ENCODE peak calls at places on chromosome X, in ten cellular contexts. R is colonic mucosa; C is renal cortical epithelial cell; X is H9; D is NCI-H748 treated with DMSO at 0.1 percent for 48 hours; Y is GM13976; N is NCI-H2081; S is MCF 10A; L is activated CD4-positive, alpha-beta T cell treated with anti-CD3 and anti-CD28 coated beads, Interleukin-2, amount 50 U/mL, for 1 hour; O is NCI-H1694 treated with DMSO at 0.1 percent for 48 hours. F is an unnamed sample.

GRCh38 chrX:154029439-154029838 is 9.7 kb upstream of the IRAK1 start:
- DNase-seq in O (no peak), X (no peak), Y (no peak), D (no peak), L (no peak), R (peak), S (no peak), C (no peak), N (no peak), F (no peak)

GRCh38 chrX:72569786-72570185 is 2.9 kb downstream of the HDAC8 start:
- DNase-seq in O (no peak), C (peak), R (no peak), Y (no peak), X (no peak), N (no peak), L (no peak), S (peak), D (no peak), F (no peak)

GRCh38 chrX:31649176-31649575 is 577.3 kb upstream of the FTHL17 start:
- DNase-seq in N (no peak), X (no peak), Y (no peak), R (no peak), D (no peak), O (no peak), S (no peak), L (no peak), C (no peak), F (no peak)

GRCh38 chrX:21870494-21870893 is 14.7 kb downstream of the YY2 start:
- DNase-seq in L (no peak), N (no peak), R (no peak), C (no peak), X (no peak), D (no peak), O (no peak), Y (no peak), S (no peak), F (no peak)

GRCh38 chrX:110167952-110168451 is 149.9 kb downstream of the AMMECR1 start:
- DNase-seq in C (peak), Y (peak), N (no peak), O (no peak), R (no peak), D (no peak), L (peak), S (peak), X (peak), F (no peak)

GRCh38 chrX:15617111-15617510 is 16.4 kb upstream of the ACE2 start:
- DNase-seq in C (no peak), S (peak), N (no peak), R (no peak), Y (no peak), O (no peak), D (no peak), X (no peak), L (no peak), F (no peak)

GRCh38 chrX:54271661-54272060 is 86.2 kb downstream of the WNK3 start:
- DNase-seq in N (no peak), D (no peak), S (no peak), Y (no peak), L (no peak), C (no peak), R (no peak), X (no peak), O (no peak), F (no peak)

GRCh38 chrX:87338510-87338909 is 179.1 kb upstream of the KLHL4 start:
- DNase-seq in D (peak), R (no peak), O (no peak), Y (peak), S (peak), C (peak), L (no peak), N (no peak), X (no peak), F (peak)

GRCh38 chrX:43969504-43970501 is 3.4 kb downstream of the NDP start:
- DNase-seq in S (peak), D (no peak), X (no peak), R (no peak), O (no peak), Y (no peak), C (no peak), N (no peak), L (no peak), F (peak)

GRCh38 chrX:47862680-47863079 is 26.0 kb downstream of the ZNF81 start:
- DNase-seq in Y (no peak), X (no peak), L (no peak), O (no peak), N (no peak), R (no peak), S (no peak), C (peak), D (no peak), F (no peak)

GRCh38 chrX:64394874-64395567 is at the start of gene MTMR8:
- DNase-seq in L (peak), Y (peak), S (no peak), C (peak), O (no peak), D (peak), N (peak), X (peak), R (peak), F (peak)

GRCh38 chrX:114584434-114584943 is 603 bp downstream of the HTR2C start:
- DNase-seq in O (no peak), L (no peak), C (no peak), R (no peak), S (no peak), Y (peak), D (no peak), X (peak), N (no peak), F (no peak)

GRCh38 chrX:24149346-24150050 is at the start of gene ZFX:
- DNase-seq in Y (peak), L (peak), O (peak), S (peak), N (peak), R (peak), D (no peak), C (no peak), X (peak), F (peak)

GRCh38 chrX:115030635-115031034 is 13.2 kb upstream of the IL13RA2 start:
- DNase-seq in N (peak), R (peak), X (no peak), Y (no peak), S (peak), C (peak), O (no peak), L (no peak), D (peak), F (no peak)

GRCh38 chrX:17500145-17500579 is 125.2 kb downstream of the NHS start:
- DNase-seq in N (no peak), S (no peak), Y (no peak), D (no peak), C (peak), O (no peak), R (peak), X (no peak), L (no peak), F (peak)

GRCh38 chrX:53153581-53153980 is 59.6 kb downstream of the KANTR start:
- DNase-seq in S (no peak), Y (no peak), O (no peak), C (no peak), X (no peak), R (no peak), N (no peak), D (no peak), L (no peak), F (no peak)

GRCh38 chrX:108025954-108026616 is 18.8 kb upstream of the VSIG1 start:
- DNase-seq in C (peak), X (no peak), O (no peak), Y (no peak), R (no peak), L (no peak), N (no peak), S (no peak), D (no peak), F (no peak)

GRCh38 chrX:16785247-16786138 is 773 bp upstream of the TXLNG start:
- DNase-seq in O (no peak), R (peak), N (no peak), X (no peak), D (no peak), C (no peak), L (no peak), S (peak), Y (no peak), F (no peak)

GRCh38 chrX:100376581-100376980 is 33.5 kb downstream of the PCDH19 start:
- DNase-seq in O (no peak), L (no peak), Y (no peak), N (no peak), C (no peak), R (no peak), D (no peak), S (peak), X (no peak), F (no peak)

GRCh38 chrX:65407157-65407626 is 127.4 kb downstream of the LAS1L start:
- DNase-seq in L (no peak), O (no peak), X (no peak), S (no peak), N (no peak), D (no peak), C (no peak), Y (no peak), R (no peak), F (no peak)

GRCh38 chrX:36218801-36219200 is 299.3 kb downstream of the CFAP47 start:
- DNase-seq in R (no peak), N (no peak), Y (no peak), S (no peak), L (no peak), O (no peak), X (no peak), D (no peak), C (no peak), F (no peak)

GRCh38 chrX:154541896-154542722 is 4.5 kb downstream of the G6PD start:
- DNase-seq in C (peak), N (no peak), R (peak), D (no peak), S (peak), Y (no peak), O (no peak), L (no peak), X (no peak), F (peak)

GRCh38 chrX:18573556-18573955 is 98.4 kb downstream of the RS1 start:
- DNase-seq in R (no peak), S (no peak), L (no peak), O (no peak), C (no peak), Y (no peak), N (no peak), X (no peak), D (no peak), F (no peak)

GRCh38 chrX:9188117-9188516 is 154.2 kb upstream of the FAM9B start:
- DNase-seq in L (no peak), C (no peak), O (peak), X (no peak), N (no peak), D (peak), Y (no peak), R (no peak), S (no peak), F (no peak)

GRCh38 chrX:2828404-2829065 is at the start of gene GYG2:
- DNase-seq in R (peak), C (no peak), D (no peak), S (no peak), N (no peak), L (no peak), O (no peak), X (peak), Y (no peak), F (peak)

GRCh38 chrX:99266255-99266654 is 1143.8 kb downstream of the PCDH19 start:
- DNase-seq in D (no peak), Y (no peak), X (peak), L (no peak), O (no peak), S (no peak), R (no peak), C (no peak), N (no peak), F (no peak)

GRCh38 chrX:114344756-114345155 is 239.1 kb upstream of the HTR2C start:
- DNase-seq in X (no peak), O (peak), Y (peak), R (no peak), N (peak), C (peak), L (no peak), S (peak), D (no peak), F (peak)

GRCh38 chrX:110536788-110537187 is 178.1 kb downstream of the RTL9 start:
- DNase-seq in X (no peak), N (no peak), Y (no peak), R (no peak), L (no peak), D (no peak), O (no peak), C (no peak), S (no peak), F (no peak)

GRCh38 chrX:139121616-139122286 is 408.8 kb upstream of the F9 start:
- DNase-seq in X (no peak), Y (no peak), O (no peak), R (no peak), S (no peak), C (no peak), N (no peak), D (no peak), L (no peak), F (no peak)

F was measured in H4.